ENCODE peak calls at places on chromosomes 2 and 18, in ten cellular contexts. P is NCI-H2029, A is GM04503, J is type B pancreatic cell, Q is neural crest cell, B is fibroblast of lung, Y is occipital lobe, D is GM12878, V is head of caudate nucleus, G is tibial nerve. L is an unnamed sample.

GRCh38 chr18:23114911-23115310 is 20.4 kb upstream of the CABLES1 start:
- DNase-seq in P (no peak), A (no peak), J (no peak), Q (no peak), B (no peak), Y (no peak), D (no peak), V (no peak), G (no peak), L (peak; percentile 11)

GRCh38 chr2:105243961-105244360 is 2.4 kb downstream of the GPR45 start:
- DNase-seq in P (no peak), A (no peak), J (no peak), Q (peak; percentile 50), B (no peak), Y (no peak), D (no peak), V (no peak), G (no peak), L (no peak)

GRCh38 chr2:61833971-61834370 is 19.9 kb downstream of the FAM161A start:
- DNase-seq in P (no peak), A (no peak), J (no peak), Q (no peak), B (no peak), Y (no peak), D (no peak), V (no peak), G (no peak), L (no peak)

GRCh38 chr2:220277445-220277960 is 650.1 kb downstream of the SLC4A3 start:
- DNase-seq in P (peak; percentile 19), A (peak; percentile 80), J (no peak), Q (no peak), B (peak; percentile 97), Y (no peak), D (no peak), V (no peak), G (peak; percentile 21), L (peak; percentile 52)

GRCh38 chr18:8121942-8122480 is 487.2 kb upstream of the RAB12 start:
- DNase-seq in P (no peak), A (no peak), J (no peak), Q (no peak), B (peak; percentile 95), Y (no peak), D (no peak), V (no peak), G (no peak), L (no peak)

GRCh38 chr2:81647715-81648114 is 1343.2 kb upstream of the LRRTM1 start:
- DNase-seq in P (no peak), A (no peak), J (no peak), Q (no peak), B (no peak), Y (no peak), D (no peak), V (no peak), G (no peak), L (no peak)

GRCh38 chr2:241636182-241636982 is 576 bp downstream of the THAP4 start:
- DNase-seq in P (no peak), A (no peak), J (no peak), Q (peak; percentile 18), B (peak; percentile 48), Y (no peak), D (no peak), V (no peak), G (no peak), L (peak; percentile 72)

GRCh38 chr18:73893879-73894278 is 253.8 kb downstream of the FBXO15 start:
- DNase-seq in P (no peak), A (no peak), J (no peak), Q (no peak), B (peak; percentile 26), Y (no peak), D (no peak), V (no peak), G (no peak), L (peak; percentile 14)

GRCh38 chr2:57760448-57760847 is 286.2 kb upstream of the VRK2 start:
- DNase-seq in P (no peak), A (no peak), J (no peak), Q (peak; percentile 10), B (no peak), Y (peak; percentile 1), D (peak; percentile 51), V (no peak), G (no peak), L (no peak)

GRCh38 chr18:10353791-10354190 is 100.6 kb upstream of the APCDD1 start:
- DNase-seq in P (no peak), A (no peak), J (no peak), Q (no peak), B (peak; percentile 94), Y (no peak), D (no peak), V (no peak), G (no peak), L (no peak)

GRCh38 chr2:130380096-130380934 is 24.5 kb downstream of the PTPN18 start:
- DNase-seq in P (no peak), A (no peak), J (no peak), Q (no peak), B (no peak), Y (no peak), D (no peak), V (no peak), G (no peak), L (no peak)

GRCh38 chr2:1486670-1487069 is 73.4 kb downstream of the TPO start:
- DNase-seq in P (no peak), A (no peak), J (no peak), Q (no peak), B (no peak), Y (no peak), D (no peak), V (no peak), G (no peak), L (no peak)

GRCh38 chr2:112459372-112459771 is 22.6 kb upstream of the TTL start:
- DNase-seq in P (no peak), A (no peak), J (no peak), Q (no peak), B (no peak), Y (no peak), D (no peak), V (no peak), G (no peak), L (no peak)

GRCh38 chr2:211800001-211800400 is 738.6 kb downstream of the ERBB4 start:
- DNase-seq in P (no peak), A (no peak), J (no peak), Q (no peak), B (no peak), Y (no peak), D (no peak), V (no peak), G (no peak), L (no peak)

GRCh38 chr2:16832910-16833309 is 167.3 kb upstream of the CYRIA start:
- DNase-seq in P (no peak), A (no peak), J (no peak), Q (no peak), B (no peak), Y (no peak), D (no peak), V (no peak), G (no peak), L (no peak)

GRCh38 chr2:173869830-173870229 is 95.3 kb downstream of the SP3 start:
- DNase-seq in P (no peak), A (no peak), J (no peak), Q (no peak), B (no peak), Y (no peak), D (no peak), V (no peak), G (no peak), L (no peak)

GRCh38 chr2:126658910-126659613 is 3.1 kb downstream of the GYPC start:
- DNase-seq in P (no peak), A (peak; percentile 42), J (no peak), Q (no peak), B (peak; percentile 61), Y (no peak), D (peak; percentile 56), V (no peak), G (peak; percentile 45), L (no peak)

GRCh38 chr2:64966839-64967238 is 22.4 kb upstream of the SLC1A4 start:
- DNase-seq in P (no peak), A (no peak), J (no peak), Q (no peak), B (no peak), Y (no peak), D (no peak), V (no peak), G (no peak), L (no peak)

GRCh38 chr18:27713037-27713726 is 463.7 kb downstream of the CDH2 start:
- DNase-seq in P (peak; percentile 67), A (peak; percentile 1), J (no peak), Q (no peak), B (peak; percentile 42), Y (no peak), D (no peak), V (no peak), G (no peak), L (no peak)

GRCh38 chr2:46852598-46852997 is 63.0 kb downstream of the MCFD2 start:
- DNase-seq in P (no peak), A (no peak), J (no peak), Q (no peak), B (no peak), Y (no peak), D (no peak), V (no peak), G (no peak), L (no peak)

L was measured in Calu3.